ENCODE peak calls at places on chromosome 11, in six cellular contexts. G, E, V, T, M and J are unnamed samples.

GRCh38 chr11:70545626-70545945 is 147.3 kb downstream of the CTTN start:
- DNase-seq in G (no peak), E (no peak), V (no peak), T (peak), M (no peak), J (no peak)

GRCh38 chr11:116792869-116793475 is 1.3 kb upstream of the APOA5 start:
- DNase-seq in G (no peak), E (no peak), V (no peak), T (peak), M (no peak), J (no peak)

GRCh38 chr11:117229411-117229810 is 2.5 kb downstream of the PCSK7 start:
- DNase-seq in G (no peak), E (no peak), V (no peak), T (no peak), M (no peak), J (no peak)

GRCh38 chr11:69974528-69974927 is 103.6 kb upstream of the ANO1 start:
- DNase-seq in G (no peak), E (no peak), V (peak), T (no peak), M (no peak), J (no peak)

GRCh38 chr11:109994896-109995295 is 98.3 kb upstream of the ZC3H12C start:
- DNase-seq in G (no peak), E (peak), V (no peak), T (no peak), M (no peak), J (no peak)

GRCh38 chr11:13329670-13330401 is 52.2 kb downstream of the BMAL1 start:
- DNase-seq in G (peak), E (no peak), V (no peak), T (peak), M (no peak), J (no peak)

GRCh38 chr11:15541079-15541478 is 426.4 kb downstream of the INSC start:
- DNase-seq in G (no peak), E (no peak), V (no peak), T (no peak), M (no peak), J (no peak)

GRCh38 chr11:120858740-120859139 is 165.2 kb upstream of the TBCEL start:
- DNase-seq in G (no peak), E (peak), V (no peak), T (peak), M (no peak), J (no peak)

GRCh38 chr11:69403556-69404215 is 77.8 kb upstream of the LINC01488 start:
- DNase-seq in G (no peak), E (no peak), V (no peak), T (peak), M (no peak), J (no peak)

GRCh38 chr11:41659990-41660389 is 200.5 kb upstream of the LRRC4C start:
- DNase-seq in G (peak), E (no peak), V (no peak), T (peak), M (no peak), J (no peak)

GRCh38 chr11:118889796-118890195 is 6.1 kb downstream of the CXCR5 start:
- DNase-seq in G (peak), E (peak), V (no peak), T (no peak), M (no peak), J (no peak)

GRCh38 chr11:73201249-73201648 is 16.8 kb upstream of the P2RY2 start:
- DNase-seq in G (no peak), E (no peak), V (no peak), T (no peak), M (no peak), J (no peak)

GRCh38 chr11:92026664-92027063 is 198.0 kb upstream of the FAT3 start:
- DNase-seq in G (no peak), E (no peak), V (no peak), T (no peak), M (no peak), J (no peak)

GRCh38 chr11:68857037-68857586 is 15.4 kb upstream of the CPT1A start:
- DNase-seq in G (no peak), E (no peak), V (no peak), T (peak), M (no peak), J (no peak)

GRCh38 chr11:11567862-11568650 is 53.7 kb downstream of the GALNT18 start:
- DNase-seq in G (no peak), E (no peak), V (no peak), T (peak), M (peak), J (no peak)

GRCh38 chr11:73140213-73141030 is 1.7 kb downstream of the FCHSD2 start:
- DNase-seq in G (peak), E (peak), V (peak), T (peak), M (no peak), J (no peak)

GRCh38 chr11:128716231-128716630 is 22.4 kb downstream of the FLI1 start:
- DNase-seq in G (no peak), E (no peak), V (no peak), T (no peak), M (no peak), J (no peak)
- H3K4me3 ChIP-seq in G (no peak), E (no peak), V (no peak), T (no peak), M (no peak), J (peak)

GRCh38 chr11:289706-290620 is 1.0 kb downstream of the PGGHG start:
- DNase-seq in G (peak), E (no peak), V (no peak), T (no peak), M (no peak), J (no peak)
- H3K27ac ChIP-seq in G (no peak), E (no peak), V (no peak), T (no peak), M (peak), J (peak)

GRCh38 chr11:45616802-45617549 is 48.4 kb downstream of the CHST1 start:
- DNase-seq in G (no peak), E (no peak), V (no peak), T (no peak), M (no peak), J (no peak)
- H3K4me3 ChIP-seq in G (no peak), E (no peak), V (no peak), T (no peak), M (no peak), J (no peak)

GRCh38 chr11:64810891-64811272 is 531 bp upstream of the MEN1 start:
- DNase-seq in G (peak), E (no peak), V (peak), T (no peak), M (no peak), J (no peak)
- H3K27ac ChIP-seq in G (peak), E (no peak), V (peak), T (no peak), M (no peak), J (peak)

GRCh38 chr11:94379619-94380018 is 21.6 kb downstream of the GPR83 start:
- DNase-seq in G (no peak), E (no peak), V (no peak), T (peak), M (no peak), J (no peak)

GRCh38 chr11:94376841-94377240 is 24.4 kb downstream of the GPR83 start:
- DNase-seq in G (no peak), E (no peak), V (no peak), T (no peak), M (no peak), J (no peak)
- H3K4me3 ChIP-seq in G (no peak), E (no peak), V (no peak), T (no peak), M (no peak), J (no peak)

GRCh38 chr11:19102521-19102900 is 14.5 kb upstream of the ZDHHC13 start:
- DNase-seq in G (peak), E (no peak), V (peak), T (no peak), M (no peak), J (no peak)

GRCh38 chr11:19100885-19101284 is 16.1 kb upstream of the ZDHHC13 start:
- DNase-seq in G (no peak), E (no peak), V (no peak), T (no peak), M (no peak), J (no peak)

DNA sequence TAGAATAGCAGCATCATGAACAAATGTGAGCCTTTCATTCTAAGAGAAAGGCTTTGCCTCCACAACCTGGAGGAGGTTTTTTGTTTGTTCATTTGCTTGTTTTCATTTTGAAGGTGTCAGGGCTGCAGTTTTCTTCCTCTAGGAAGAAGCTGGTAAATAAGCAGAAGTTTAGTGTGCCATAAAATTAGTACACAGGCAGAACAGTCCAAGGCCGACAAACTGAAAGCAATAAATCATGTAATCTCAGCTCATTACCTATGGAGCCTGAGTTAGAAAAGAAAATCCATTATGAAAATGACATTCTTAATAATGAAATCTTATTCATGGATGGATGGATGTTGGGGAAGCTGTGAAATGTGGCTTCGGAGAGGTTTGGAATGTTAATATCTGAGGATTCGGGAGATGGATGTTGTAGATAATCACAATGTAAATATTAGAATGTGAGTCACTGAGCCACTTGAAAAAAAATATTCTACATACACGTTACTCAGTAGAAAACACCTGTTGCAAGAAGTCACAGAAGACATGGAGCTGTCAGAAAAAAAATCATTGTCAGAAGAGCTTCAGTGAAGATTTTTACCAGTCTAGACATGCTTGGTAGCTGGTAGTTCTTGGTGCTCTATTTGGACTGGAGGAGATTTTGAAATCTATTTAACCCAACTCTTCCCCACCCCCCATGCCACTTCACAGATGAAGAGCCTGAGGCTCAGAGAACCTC is 15.0 kb upstream of the ZDHHC13 start:
- DNase-seq in G (no peak), E (no peak), V (peak), T (peak), M (no peak), J (no peak)
- H3K27ac ChIP-seq in G (no peak), E (no peak), V (peak), T (no peak), M (no peak), J (no peak)